ENCODE peak calls at places on chromosomes 12 and 14, in six cellular contexts. One of them, this sample, is unnamed.

GRCh38 chr12:115752913-115753726 is 524.4 kb downstream of the MED13L start:
- DNase-seq in iPS DF 6.9: peak
- DNase-seq in aorta: no peak
- DNase-seq in fibroblast of lung: peak
- DNase-seq in pancreas: peak
- DNase-seq in lung: peak
- DNase-seq in this sample: no peak

GRCh38 chr12:7241404-7242005 is 52.0 kb downstream of the PEX5 start:
- DNase-seq in iPS DF 6.9: no peak
- DNase-seq in aorta: no peak
- DNase-seq in fibroblast of lung: no peak
- DNase-seq in pancreas: no peak
- DNase-seq in lung: no peak
- DNase-seq in this sample: no peak

GRCh38 chr12:104280703-104281458 is 22.7 kb upstream of the EID3 start:
- DNase-seq in iPS DF 6.9: no peak
- DNase-seq in aorta: no peak
- DNase-seq in fibroblast of lung: peak
- DNase-seq in pancreas: no peak
- DNase-seq in lung: no peak
- DNase-seq in this sample: no peak

GRCh38 chr12:32671930-32672785 is 6.9 kb upstream of the DNM1L start:
- DNase-seq in iPS DF 6.9: peak
- DNase-seq in aorta: no peak
- DNase-seq in fibroblast of lung: peak
- DNase-seq in pancreas: peak
- DNase-seq in lung: no peak
- DNase-seq in this sample: no peak

GRCh38 chr12:67879937-67880336 is 109.3 kb upstream of the IFNG-AS1 start:
- DNase-seq in iPS DF 6.9: no peak
- DNase-seq in aorta: no peak
- DNase-seq in fibroblast of lung: no peak
- DNase-seq in pancreas: no peak
- DNase-seq in lung: no peak
- DNase-seq in this sample: no peak

GRCh38 chr12:128771681-128772080 is 52.1 kb downstream of the SLC15A4 start:
- DNase-seq in iPS DF 6.9: no peak
- DNase-seq in aorta: no peak
- DNase-seq in fibroblast of lung: peak
- DNase-seq in pancreas: no peak
- DNase-seq in lung: no peak
- DNase-seq in this sample: no peak

GRCh38 chr12:15757553-15758255 is 31.5 kb downstream of the EPS8 start:
- DNase-seq in iPS DF 6.9: no peak
- DNase-seq in aorta: no peak
- DNase-seq in fibroblast of lung: peak
- DNase-seq in pancreas: no peak
- DNase-seq in lung: no peak
- DNase-seq in this sample: no peak

GRCh38 chr14:70744631-70745030 is 64.7 kb downstream of the MAP3K9 start:
- DNase-seq in iPS DF 6.9: no peak
- DNase-seq in aorta: no peak
- DNase-seq in fibroblast of lung: no peak
- DNase-seq in pancreas: no peak
- DNase-seq in lung: no peak
- DNase-seq in this sample: no peak

GRCh38 chr14:96582995-96583394 is 80.8 kb downstream of the PAPOLA start:
- DNase-seq in iPS DF 6.9: no peak
- DNase-seq in aorta: no peak
- DNase-seq in fibroblast of lung: no peak
- DNase-seq in pancreas: no peak
- DNase-seq in lung: no peak
- DNase-seq in this sample: no peak

GRCh38 chr12:66549050-66549389 is 129.9 kb downstream of the GRIP1 start:
- DNase-seq in iPS DF 6.9: no peak
- DNase-seq in aorta: no peak
- DNase-seq in fibroblast of lung: no peak
- DNase-seq in pancreas: no peak
- DNase-seq in lung: no peak
- DNase-seq in this sample: no peak

GRCh38 chr12:11658796-11659195 is 9.3 kb downstream of the ETV6 start:
- DNase-seq in iPS DF 6.9: no peak
- DNase-seq in aorta: no peak
- DNase-seq in fibroblast of lung: peak
- DNase-seq in pancreas: no peak
- DNase-seq in lung: no peak
- DNase-seq in this sample: no peak

GRCh38 chr14:99955826-99956455 is 109.3 kb upstream of the EVL start:
- DNase-seq in iPS DF 6.9: no peak
- DNase-seq in aorta: peak
- DNase-seq in fibroblast of lung: no peak
- DNase-seq in pancreas: no peak
- DNase-seq in lung: no peak
- DNase-seq in this sample: no peak

GRCh38 chr14:70640938-70641547 is 673 bp upstream of the TTC9 start:
- DNase-seq in iPS DF 6.9: no peak
- DNase-seq in aorta: peak
- DNase-seq in fibroblast of lung: peak
- DNase-seq in pancreas: no peak
- DNase-seq in lung: no peak
- DNase-seq in this sample: peak

GRCh38 chr14:20679907-20680306 is 4.5 kb upstream of the RNASE4 start:
- DNase-seq in iPS DF 6.9: no peak
- DNase-seq in aorta: no peak
- DNase-seq in fibroblast of lung: peak
- DNase-seq in pancreas: no peak
- DNase-seq in lung: peak
- DNase-seq in this sample: peak

GRCh38 chr14:63727231-63727735 is 582 bp downstream of the SGPP1 start:
- DNase-seq in iPS DF 6.9: no peak
- DNase-seq in aorta: peak
- DNase-seq in fibroblast of lung: peak
- DNase-seq in pancreas: peak
- DNase-seq in lung: peak
- DNase-seq in this sample: peak

GRCh38 chr12:131728720-131729119 is 17.8 kb downstream of the SFSWAP start:
- DNase-seq in iPS DF 6.9: no peak
- DNase-seq in aorta: no peak
- DNase-seq in fibroblast of lung: no peak
- DNase-seq in pancreas: no peak
- DNase-seq in lung: no peak
- DNase-seq in this sample: no peak

GRCh38 chr12:113236539-113237354 is 15.5 kb downstream of the TPCN1 start:
- DNase-seq in iPS DF 6.9: no peak
- DNase-seq in aorta: peak
- DNase-seq in fibroblast of lung: no peak
- DNase-seq in pancreas: no peak
- DNase-seq in lung: no peak
- DNase-seq in this sample: no peak

GRCh38 chr12:11743748-11744147 is 94.3 kb downstream of the ETV6 start:
- DNase-seq in iPS DF 6.9: peak
- DNase-seq in aorta: no peak
- DNase-seq in fibroblast of lung: no peak
- DNase-seq in pancreas: no peak
- DNase-seq in lung: no peak
- DNase-seq in this sample: no peak

GRCh38 chr12:49644620-49644994 is 21.2 kb downstream of the PRPF40B start:
- DNase-seq in iPS DF 6.9: peak
- DNase-seq in aorta: peak
- DNase-seq in fibroblast of lung: peak
- DNase-seq in pancreas: peak
- DNase-seq in lung: peak
- DNase-seq in this sample: peak

DNA sequence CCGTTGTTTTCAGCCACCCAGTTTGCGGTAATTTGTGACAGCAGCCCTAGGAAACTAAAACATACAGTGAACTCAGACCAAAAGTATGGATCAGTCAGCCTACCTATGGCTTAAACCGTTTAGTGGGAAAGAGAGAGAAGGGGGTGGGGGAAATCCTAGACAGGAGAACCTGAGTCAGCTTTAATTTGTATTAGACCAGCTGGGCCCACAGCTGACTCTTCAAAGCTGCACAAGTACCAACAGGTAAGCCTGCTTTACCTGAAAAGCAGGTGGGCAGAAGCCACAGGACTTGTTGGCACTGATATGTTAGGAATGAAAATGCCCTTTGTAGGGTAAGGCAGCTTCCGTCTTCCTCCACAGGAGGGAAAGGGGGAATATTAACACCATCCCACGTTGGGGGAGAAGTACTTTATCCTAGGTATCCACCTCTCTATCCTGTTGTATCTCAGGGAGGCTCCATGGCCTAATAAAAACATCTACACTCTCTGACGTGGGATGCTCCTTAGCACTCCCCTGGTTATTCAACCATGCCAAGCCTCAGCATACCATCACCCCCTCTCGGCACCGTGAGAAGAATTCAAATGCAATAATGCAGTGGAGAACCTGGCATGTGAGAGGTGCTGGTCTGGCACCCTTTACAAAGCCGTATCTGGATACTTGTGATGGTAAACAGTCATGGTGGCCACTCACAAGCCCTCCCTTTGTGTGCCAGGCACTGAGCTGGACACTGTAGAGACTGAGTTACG is 70.3 kb downstream of the STON2 start:
- DNase-seq in iPS DF 6.9: no peak
- DNase-seq in aorta: no peak
- DNase-seq in fibroblast of lung: no peak
- DNase-seq in pancreas: no peak
- DNase-seq in lung: no peak
- DNase-seq in this sample: no peak
- H3K27ac ChIP-seq in iPS DF 6.9: no peak
- H3K27ac ChIP-seq in aorta: no peak
- H3K27ac ChIP-seq in fibroblast of lung: no peak
- H3K27ac ChIP-seq in pancreas: no peak
- H3K27ac ChIP-seq in lung: no peak
- H3K27ac ChIP-seq in this sample: no peak

GRCh38 chr12:93166891-93167307 is 210.8 kb upstream of the NUDT4 start:
- DNase-seq in iPS DF 6.9: no peak
- DNase-seq in aorta: no peak
- DNase-seq in fibroblast of lung: no peak
- DNase-seq in pancreas: no peak
- DNase-seq in lung: no peak
- DNase-seq in this sample: no peak
- H3K27ac ChIP-seq in iPS DF 6.9: no peak
- H3K27ac ChIP-seq in aorta: no peak
- H3K27ac ChIP-seq in fibroblast of lung: no peak
- H3K27ac ChIP-seq in pancreas: no peak
- H3K27ac ChIP-seq in lung: no peak
- H3K27ac ChIP-seq in this sample: no peak

GRCh38 chr12:93777249-93777648 is 100.1 kb downstream of the CRADD start:
- DNase-seq in iPS DF 6.9: no peak
- DNase-seq in aorta: no peak
- DNase-seq in fibroblast of lung: peak
- DNase-seq in pancreas: no peak
- DNase-seq in lung: no peak
- DNase-seq in this sample: no peak

GRCh38 chr12:93776581-93777018 is 99.4 kb downstream of the CRADD start:
- DNase-seq in iPS DF 6.9: no peak
- DNase-seq in aorta: no peak
- DNase-seq in fibroblast of lung: peak
- DNase-seq in pancreas: no peak
- DNase-seq in lung: no peak
- DNase-seq in this sample: no peak

GRCh38 chr12:93782854-93783253 is 105.7 kb downstream of the CRADD start:
- DNase-seq in iPS DF 6.9: no peak
- DNase-seq in aorta: no peak
- DNase-seq in fibroblast of lung: peak
- DNase-seq in pancreas: no peak
- DNase-seq in lung: no peak
- DNase-seq in this sample: no peak

GRCh38 chr12:93780115-93780641 is 103.0 kb downstream of the CRADD start:
- DNase-seq in iPS DF 6.9: no peak
- DNase-seq in aorta: no peak
- DNase-seq in fibroblast of lung: peak
- DNase-seq in pancreas: no peak
- DNase-seq in lung: no peak
- DNase-seq in this sample: no peak

DNA sequence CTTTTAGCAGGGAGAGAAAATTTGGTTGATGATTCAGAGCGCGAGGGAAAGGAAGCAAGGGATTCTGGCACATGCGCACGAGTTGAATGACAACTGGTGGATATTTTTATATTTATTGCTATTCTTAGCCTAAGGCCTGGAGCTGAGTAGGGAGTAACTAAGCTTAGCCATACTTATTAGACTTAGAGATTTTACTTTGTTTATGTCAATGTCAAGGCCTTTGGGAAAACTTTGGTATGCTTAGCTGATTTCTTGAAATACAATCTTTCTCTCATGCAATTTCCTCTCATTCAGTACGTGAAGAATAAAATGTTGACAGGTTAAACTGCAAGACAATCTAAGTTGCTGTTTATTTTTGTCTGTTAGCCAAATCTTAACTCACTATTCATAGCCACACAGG is 101.1 kb downstream of the CRADD start:
- DNase-seq in iPS DF 6.9: no peak
- DNase-seq in aorta: peak
- DNase-seq in fibroblast of lung: peak
- DNase-seq in pancreas: peak
- DNase-seq in lung: no peak
- DNase-seq in this sample: no peak
- H3K27ac ChIP-seq in iPS DF 6.9: no peak
- H3K27ac ChIP-seq in aorta: peak
- H3K27ac ChIP-seq in fibroblast of lung: peak
- H3K27ac ChIP-seq in pancreas: no peak
- H3K27ac ChIP-seq in lung: peak
- H3K27ac ChIP-seq in this sample: peak

GRCh38 chr12:108648371-108648770 is 14.7 kb upstream of the SELPLG start:
- DNase-seq in iPS DF 6.9: no peak
- DNase-seq in aorta: no peak
- DNase-seq in fibroblast of lung: no peak
- DNase-seq in pancreas: no peak
- DNase-seq in lung: no peak
- DNase-seq in this sample: no peak
- H3K27ac ChIP-seq in iPS DF 6.9: no peak
- H3K27ac ChIP-seq in aorta: no peak
- H3K27ac ChIP-seq in fibroblast of lung: peak
- H3K27ac ChIP-seq in pancreas: no peak
- H3K27ac ChIP-seq in lung: no peak
- H3K27ac ChIP-seq in this sample: peak

GRCh38 chr12:25053021-25053271 is 104.0 kb upstream of the BCAT1 start:
- DNase-seq in iPS DF 6.9: no peak
- DNase-seq in aorta: no peak
- DNase-seq in fibroblast of lung: no peak
- DNase-seq in pancreas: no peak
- DNase-seq in lung: no peak
- DNase-seq in this sample: no peak
- H3K27ac ChIP-seq in iPS DF 6.9: no peak
- H3K27ac ChIP-seq in aorta: no peak
- H3K27ac ChIP-seq in fibroblast of lung: no peak
- H3K27ac ChIP-seq in pancreas: peak
- H3K27ac ChIP-seq in lung: peak
- H3K27ac ChIP-seq in this sample: peak

DNA sequence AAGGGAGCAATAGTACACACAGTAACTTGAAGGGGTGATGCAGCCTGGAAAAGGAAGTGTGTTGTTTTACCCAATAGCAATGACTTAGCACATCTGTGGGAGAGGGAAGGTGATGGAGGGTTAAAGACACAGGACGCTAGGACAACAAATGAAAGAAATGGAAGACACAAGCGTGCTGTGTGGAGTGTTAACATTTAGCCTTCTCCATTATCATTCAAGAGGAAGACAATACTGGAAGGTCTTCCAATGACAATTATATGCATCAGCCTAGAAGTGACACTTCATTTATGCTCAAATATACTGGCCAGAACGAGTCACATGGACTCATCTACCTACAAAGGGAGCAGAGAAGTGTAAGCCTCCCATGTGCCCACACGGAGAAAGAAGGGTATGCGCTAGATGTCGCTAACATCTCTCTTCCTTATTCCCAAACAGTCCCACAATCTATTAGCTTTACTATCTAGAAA is 20.5 kb downstream of the PPM1H start:
- DNase-seq in iPS DF 6.9: no peak
- DNase-seq in aorta: no peak
- DNase-seq in fibroblast of lung: no peak
- DNase-seq in pancreas: no peak
- DNase-seq in lung: no peak
- DNase-seq in this sample: no peak
- H3K27ac ChIP-seq in iPS DF 6.9: no peak
- H3K27ac ChIP-seq in aorta: no peak
- H3K27ac ChIP-seq in fibroblast of lung: no peak
- H3K27ac ChIP-seq in pancreas: no peak
- H3K27ac ChIP-seq in lung: no peak
- H3K27ac ChIP-seq in this sample: peak

This sample was measured in dorsolateral prefrontal cortex.